ENCODE peak calls at places on chromosome 9, in seven cellular contexts. One of them, this sample, is unnamed.

GRCh38 chr9:130501645-130502044 is 56.9 kb downstream of the ASS1 start:
- DNase-seq in H1: no peak
- DNase-seq in stomach: no peak
- DNase-seq in sigmoid colon: no peak
- DNase-seq in prostate gland: no peak
- DNase-seq in HCT116: no peak
- DNase-seq in Panc1: no peak
- DNase-seq in this sample: no peak

GRCh38 chr9:115369322-115369957 is 251.5 kb upstream of the TNC start:
- DNase-seq in H1: no peak
- DNase-seq in stomach: no peak
- DNase-seq in sigmoid colon: no peak
- DNase-seq in prostate gland: peak; percentile 6
- DNase-seq in HCT116: no peak
- DNase-seq in Panc1: no peak
- DNase-seq in this sample: peak; percentile 24

GRCh38 chr9:103397868-103398600 is 402.9 kb downstream of the CYLC2 start:
- DNase-seq in H1: peak; percentile 7
- DNase-seq in stomach: peak; percentile 27
- DNase-seq in sigmoid colon: no peak
- DNase-seq in prostate gland: peak; percentile 12
- DNase-seq in HCT116: peak; percentile 7
- DNase-seq in Panc1: peak; percentile 10
- DNase-seq in this sample: no peak

GRCh38 chr9:87641067-87641466 is 84.9 kb upstream of the CTSL start:
- DNase-seq in H1: no peak
- DNase-seq in stomach: no peak
- DNase-seq in sigmoid colon: no peak
- DNase-seq in prostate gland: no peak
- DNase-seq in HCT116: no peak
- DNase-seq in Panc1: no peak
- DNase-seq in this sample: no peak

GRCh38 chr9:36386396-36386795 is 13.7 kb downstream of the RNF38 start:
- DNase-seq in H1: no peak
- DNase-seq in stomach: no peak
- DNase-seq in sigmoid colon: no peak
- DNase-seq in prostate gland: no peak
- DNase-seq in HCT116: no peak
- DNase-seq in Panc1: no peak
- DNase-seq in this sample: no peak

GRCh38 chr9:5442400-5443011 is 4.8 kb upstream of the PLGRKT start:
- DNase-seq in H1: no peak
- DNase-seq in stomach: peak; percentile 46
- DNase-seq in sigmoid colon: no peak
- DNase-seq in prostate gland: peak; percentile 27
- DNase-seq in HCT116: no peak
- DNase-seq in Panc1: no peak
- DNase-seq in this sample: no peak

GRCh38 chr9:75109210-75109839 is 21.0 kb downstream of the OSTF1 start:
- DNase-seq in H1: no peak
- DNase-seq in stomach: no peak
- DNase-seq in sigmoid colon: no peak
- DNase-seq in prostate gland: no peak
- DNase-seq in HCT116: no peak
- DNase-seq in Panc1: no peak
- DNase-seq in this sample: no peak

GRCh38 chr9:35835216-35835604 is 6.2 kb downstream of the TMEM8B start:
- DNase-seq in H1: no peak
- DNase-seq in stomach: peak; percentile 36
- DNase-seq in sigmoid colon: peak; percentile 64
- DNase-seq in prostate gland: no peak
- DNase-seq in HCT116: no peak
- DNase-seq in Panc1: no peak
- DNase-seq in this sample: no peak

GRCh38 chr9:122159925-122160246 is 178 bp downstream of the MORN5 start:
- DNase-seq in H1: no peak
- DNase-seq in stomach: no peak
- DNase-seq in sigmoid colon: no peak
- DNase-seq in prostate gland: no peak
- DNase-seq in HCT116: no peak
- DNase-seq in Panc1: no peak
- DNase-seq in this sample: no peak

GRCh38 chr9:94941211-94941875 is 214.8 kb downstream of the AOPEP start:
- DNase-seq in H1: no peak
- DNase-seq in stomach: no peak
- DNase-seq in sigmoid colon: no peak
- DNase-seq in prostate gland: no peak
- DNase-seq in HCT116: no peak
- DNase-seq in Panc1: no peak
- DNase-seq in this sample: no peak

GRCh38 chr9:32703635-32704034 is 68.2 kb upstream of the TAF1L start:
- DNase-seq in H1: no peak
- DNase-seq in stomach: no peak
- DNase-seq in sigmoid colon: no peak
- DNase-seq in prostate gland: no peak
- DNase-seq in HCT116: no peak
- DNase-seq in Panc1: peak; percentile 4
- DNase-seq in this sample: no peak

GRCh38 chr9:4590430-4591122 is 71.5 kb upstream of the PLPP6 start:
- DNase-seq in H1: no peak
- DNase-seq in stomach: no peak
- DNase-seq in sigmoid colon: no peak
- DNase-seq in prostate gland: no peak
- DNase-seq in HCT116: no peak
- DNase-seq in Panc1: no peak
- DNase-seq in this sample: no peak

GRCh38 chr9:137175345-137175961 is 3.6 kb upstream of the TMEM210 start:
- DNase-seq in H1: no peak
- DNase-seq in stomach: no peak
- DNase-seq in sigmoid colon: no peak
- DNase-seq in prostate gland: no peak
- DNase-seq in HCT116: no peak
- DNase-seq in Panc1: no peak
- DNase-seq in this sample: no peak

GRCh38 chr9:132991351-132992300 is 13.1 kb downstream of the GFI1B start:
- DNase-seq in H1: no peak
- DNase-seq in stomach: no peak
- DNase-seq in sigmoid colon: no peak
- DNase-seq in prostate gland: no peak
- DNase-seq in HCT116: no peak
- DNase-seq in Panc1: no peak
- DNase-seq in this sample: no peak

GRCh38 chr9:136868644-136869043 is 2.5 kb upstream of the EDF1 start:
- DNase-seq in H1: no peak
- DNase-seq in stomach: no peak
- DNase-seq in sigmoid colon: no peak
- DNase-seq in prostate gland: no peak
- DNase-seq in HCT116: no peak
- DNase-seq in Panc1: no peak
- DNase-seq in this sample: no peak

GRCh38 chr9:26687421-26687820 is 205.2 kb downstream of the CAAP1 start:
- DNase-seq in H1: no peak
- DNase-seq in stomach: no peak
- DNase-seq in sigmoid colon: no peak
- DNase-seq in prostate gland: no peak
- DNase-seq in HCT116: no peak
- DNase-seq in Panc1: no peak
- DNase-seq in this sample: no peak

GRCh38 chr9:76441551-76442322 is 17.2 kb upstream of the GCNT1 start:
- DNase-seq in H1: no peak
- DNase-seq in stomach: no peak
- DNase-seq in sigmoid colon: no peak
- DNase-seq in prostate gland: no peak
- DNase-seq in HCT116: no peak
- DNase-seq in Panc1: no peak
- DNase-seq in this sample: no peak

GRCh38 chr9:15139467-15139866 is 167.5 kb downstream of the TTC39B start:
- DNase-seq in H1: no peak
- DNase-seq in stomach: no peak
- DNase-seq in sigmoid colon: no peak
- DNase-seq in prostate gland: no peak
- DNase-seq in HCT116: no peak
- DNase-seq in Panc1: no peak
- DNase-seq in this sample: no peak

DNA sequence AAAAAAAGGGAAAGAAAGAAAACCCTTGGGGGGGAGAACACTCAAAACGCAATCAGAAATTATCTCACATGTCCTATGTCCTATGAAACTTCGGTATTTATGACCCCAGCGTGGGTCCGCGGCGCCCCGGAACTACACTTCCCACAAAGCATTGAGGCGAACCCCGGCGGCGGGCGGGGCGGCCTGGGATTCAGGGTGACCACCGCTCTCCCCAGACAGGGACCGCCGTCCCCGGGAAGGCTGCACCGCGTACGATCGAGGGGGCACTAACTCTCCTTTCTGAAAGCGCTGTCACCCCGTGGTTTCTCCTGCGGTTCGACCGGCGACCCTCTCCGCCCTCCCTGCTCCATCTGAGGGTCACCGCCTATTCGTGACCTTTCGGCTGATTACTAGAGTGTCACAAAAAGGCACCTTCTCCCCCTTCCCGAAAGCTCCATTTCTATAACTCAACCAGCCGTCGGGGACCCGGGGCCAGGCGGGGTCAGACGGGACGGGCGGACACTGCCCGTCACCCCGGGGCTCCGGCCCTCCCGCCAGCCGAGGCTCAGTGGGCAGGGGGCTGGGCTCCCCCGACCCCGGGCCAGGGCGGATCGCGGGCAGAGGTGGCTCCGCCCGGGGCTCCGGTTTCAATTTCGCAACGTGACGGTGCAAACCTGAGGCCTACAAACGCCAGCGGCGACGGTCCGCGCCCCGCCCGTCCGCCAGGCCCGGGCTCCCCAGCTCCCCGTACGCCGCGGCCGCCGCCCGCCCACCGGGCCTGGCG is 1.3 kb downstream of the ECPAS start:
- DNase-seq in H1: no peak
- DNase-seq in stomach: peak; percentile 72
- DNase-seq in sigmoid colon: peak; percentile 88
- DNase-seq in prostate gland: peak; percentile 74
- DNase-seq in HCT116: no peak
- DNase-seq in Panc1: no peak
- DNase-seq in this sample: peak; percentile 52
- TF ChIP-seq POLR2AphosphoS5 in H1: peak; percentile 81
- TF ChIP-seq POLR2AphosphoS5 in stomach: peak; percentile 82
- TF ChIP-seq POLR2AphosphoS5 in sigmoid colon: peak; percentile 86
- TF ChIP-seq POLR2AphosphoS5 in prostate gland: peak; percentile 25
- TF ChIP-seq POLR2AphosphoS5 in HCT116: peak; percentile 54
- TF ChIP-seq POLR2AphosphoS5 in Panc1: no peak
- TF ChIP-seq POLR2AphosphoS5 in this sample: peak; percentile 68

GRCh38 chr9:123450096-123450495 is 94.1 kb downstream of the CRB2 start:
- DNase-seq in H1: no peak
- DNase-seq in stomach: no peak
- DNase-seq in sigmoid colon: no peak
- DNase-seq in prostate gland: no peak
- DNase-seq in HCT116: no peak
- DNase-seq in Panc1: no peak
- DNase-seq in this sample: peak; percentile 50
- H3K9me3 ChIP-seq in H1: no peaks in the 10 kb centered on the region
- H3K9me3 ChIP-seq in stomach: no peaks in the 10 kb centered on the region
- H3K9me3 ChIP-seq in sigmoid colon: no peaks in the 10 kb centered on the region
- H3K9me3 ChIP-seq in prostate gland: no peaks in the 10 kb centered on the region
- H3K9me3 ChIP-seq in HCT116: no peaks in the 10 kb centered on the region
- H3K9me3 ChIP-seq in Panc1: no peaks in the 10 kb centered on the region
- H3K9me3 ChIP-seq in this sample: no peaks in the 10 kb centered on the region

GRCh38 chr9:117796681-117797080 is 92.5 kb downstream of the TLR4 start:
- DNase-seq in H1: no peak
- DNase-seq in stomach: no peak
- DNase-seq in sigmoid colon: no peak
- DNase-seq in prostate gland: no peak
- DNase-seq in HCT116: no peak
- DNase-seq in Panc1: no peak
- DNase-seq in this sample: no peak
- H3K36me3 ChIP-seq in H1: no peaks in the 10 kb centered on the region
- H3K36me3 ChIP-seq in stomach: no peaks in the 10 kb centered on the region
- H3K36me3 ChIP-seq in sigmoid colon: no peaks in the 10 kb centered on the region
- H3K36me3 ChIP-seq in prostate gland: no peaks in the 10 kb centered on the region
- H3K36me3 ChIP-seq in HCT116: no peaks in the 10 kb centered on the region
- H3K36me3 ChIP-seq in Panc1: no peaks in the 10 kb centered on the region
- H3K36me3 ChIP-seq in this sample: no peaks in the 10 kb centered on the region

GRCh38 chr9:92633879-92634278 is 36.1 kb downstream of the IPPK start:
- DNase-seq in H1: no peak
- DNase-seq in stomach: peak; percentile 17
- DNase-seq in sigmoid colon: peak; percentile 62
- DNase-seq in prostate gland: no peak
- DNase-seq in HCT116: no peak
- DNase-seq in Panc1: no peak
- DNase-seq in this sample: no peak

GRCh38 chr9:92636627-92637026 is 33.3 kb downstream of the IPPK start:
- DNase-seq in H1: no peak
- DNase-seq in stomach: no peak
- DNase-seq in sigmoid colon: peak; percentile 46
- DNase-seq in prostate gland: no peak
- DNase-seq in HCT116: no peak
- DNase-seq in Panc1: no peak
- DNase-seq in this sample: no peak

GRCh38 chr9:92632641-92633040 is 37.3 kb downstream of the IPPK start:
- DNase-seq in H1: no peak
- DNase-seq in stomach: peak; percentile 8
- DNase-seq in sigmoid colon: peak; percentile 56
- DNase-seq in prostate gland: no peak
- DNase-seq in HCT116: no peak
- DNase-seq in Panc1: no peak
- DNase-seq in this sample: no peak

GRCh38 chr9:92635760-92636159 is 34.2 kb downstream of the IPPK start:
- DNase-seq in H1: no peak
- DNase-seq in stomach: peak; percentile 2
- DNase-seq in sigmoid colon: peak; percentile 58
- DNase-seq in prostate gland: no peak
- DNase-seq in HCT116: no peak
- DNase-seq in Panc1: no peak
- DNase-seq in this sample: no peak

DNA sequence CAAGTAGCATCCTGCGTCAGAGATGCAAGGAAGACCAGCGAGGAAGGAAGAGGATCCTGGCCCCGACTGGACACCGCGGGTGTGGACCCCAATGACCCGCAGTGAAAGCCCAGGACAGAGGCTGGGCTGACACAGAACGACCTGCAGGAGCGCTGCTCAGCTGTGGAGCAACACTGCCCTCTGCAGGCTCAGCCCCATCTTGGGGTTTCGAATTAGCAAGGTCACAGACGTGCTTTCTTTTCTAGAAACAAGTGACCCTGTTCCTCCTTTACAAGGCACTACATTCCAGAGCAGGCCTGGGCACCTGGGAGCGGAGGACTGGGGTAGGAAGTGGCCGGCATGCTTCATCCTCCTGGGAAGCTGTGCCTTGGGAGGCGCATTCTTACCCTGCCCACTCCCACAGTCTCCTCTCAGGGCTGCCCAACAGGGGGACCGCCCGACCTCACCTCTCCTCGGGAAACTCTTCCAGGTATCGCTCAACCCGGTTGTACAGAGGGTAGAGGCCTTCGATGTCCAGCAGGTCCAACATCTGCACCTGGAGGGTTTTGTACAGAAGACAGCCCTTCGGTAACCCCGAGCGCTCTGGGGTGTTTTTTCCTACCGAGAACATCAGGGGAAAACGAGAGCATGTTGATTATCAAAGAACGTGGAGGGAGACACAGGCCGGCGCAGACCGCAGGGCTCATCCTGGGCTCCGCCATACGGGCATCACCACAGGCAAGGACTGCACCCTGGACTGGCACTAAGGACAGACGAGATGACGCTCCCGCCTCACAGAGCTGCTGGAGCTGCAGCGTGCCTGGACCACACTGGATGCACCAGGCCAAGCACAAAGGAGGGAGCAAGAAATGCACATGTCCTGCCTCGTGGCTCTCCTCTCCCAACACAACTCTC is 35.0 kb downstream of the IPPK start:
- DNase-seq in H1: peak; percentile 84
- DNase-seq in stomach: peak; percentile 74
- DNase-seq in sigmoid colon: peak; percentile 90
- DNase-seq in prostate gland: peak; percentile 39
- DNase-seq in HCT116: peak; percentile 41
- DNase-seq in Panc1: peak; percentile 64
- DNase-seq in this sample: peak; percentile 72
- TF ChIP-seq POLR2AphosphoS5 in H1: no peak
- TF ChIP-seq POLR2AphosphoS5 in stomach: no peak
- TF ChIP-seq POLR2AphosphoS5 in sigmoid colon: no peak
- TF ChIP-seq POLR2AphosphoS5 in prostate gland: no peak
- TF ChIP-seq POLR2AphosphoS5 in HCT116: no peak
- TF ChIP-seq POLR2AphosphoS5 in Panc1: no peak
- TF ChIP-seq POLR2AphosphoS5 in this sample: peak; percentile 44